ENCODE peak calls at places on chromosomes 12 and 14, in five cellular contexts. One of them, this sample, is unnamed.

GRCh38 chr14:69625299-69626131 is 14.1 kb downstream of the SUSD6 start:
- DNase-seq in stomach: peak; percentile 55
- DNase-seq in ovary: no peak
- DNase-seq in upper lobe of left lung: peak; percentile 82
- DNase-seq in A549: no peak
- DNase-seq in this sample: peak; percentile 52

GRCh38 chr12:13390381-13390856 is 193.9 kb downstream of the EMP1 start:
- DNase-seq in A549: peak; percentile 76
- DNase-seq in upper lobe of left lung: peak; percentile 90
- DNase-seq in ovary: peak; percentile 57
- DNase-seq in stomach: peak; percentile 98
- DNase-seq in this sample: peak; percentile 38

GRCh38 chr14:33567003-33567735 is 383.7 kb downstream of the EGLN3 start:
- DNase-seq in stomach: no peak
- DNase-seq in upper lobe of left lung: no peak
- DNase-seq in A549: no peak
- DNase-seq in ovary: no peak
- DNase-seq in this sample: no peak

GRCh38 chr14:57390037-57390805 is at the start of gene NAA30:
- DNase-seq in stomach: peak; percentile 91
- DNase-seq in upper lobe of left lung: peak; percentile 96
- DNase-seq in A549: peak; percentile 81
- DNase-seq in ovary: peak; percentile 92
- DNase-seq in this sample: peak; percentile 85

GRCh38 chr14:103404920-103405319 is 19.7 kb downstream of the MARK3 start:
- DNase-seq in stomach: peak; percentile 74
- DNase-seq in A549: no peak
- DNase-seq in ovary: no peak
- DNase-seq in upper lobe of left lung: peak; percentile 85
- DNase-seq in this sample: no peak

GRCh38 chr14:23910081-23910875 is 43.3 kb upstream of the DHRS4 start:
- DNase-seq in upper lobe of left lung: peak; percentile 27
- DNase-seq in ovary: no peak
- DNase-seq in A549: peak; percentile 69
- DNase-seq in stomach: peak; percentile 69
- DNase-seq in this sample: peak; percentile 12

GRCh38 chr12:98369601-98370000 is 145.8 kb upstream of the TMPO start:
- DNase-seq in A549: no peak
- DNase-seq in stomach: no peak
- DNase-seq in upper lobe of left lung: no peak
- DNase-seq in ovary: no peak
- DNase-seq in this sample: no peak

GRCh38 chr12:49331360-49332222 is 5.4 kb downstream of the C1QL4 start:
- DNase-seq in ovary: peak; percentile 64
- DNase-seq in upper lobe of left lung: peak; percentile 79
- DNase-seq in A549: peak; percentile 90
- DNase-seq in stomach: peak; percentile 73
- DNase-seq in this sample: peak; percentile 45

GRCh38 chr14:44108601-44109000 is 398.5 kb downstream of the FSCB start:
- DNase-seq in upper lobe of left lung: no peak
- DNase-seq in A549: no peak
- DNase-seq in stomach: no peak
- DNase-seq in ovary: no peak
- DNase-seq in this sample: no peak

GRCh38 chr14:51525705-51526104 is 126.0 kb upstream of the FRMD6 start:
- DNase-seq in stomach: no peak
- DNase-seq in A549: no peak
- DNase-seq in ovary: no peak
- DNase-seq in upper lobe of left lung: no peak
- DNase-seq in this sample: no peak

GRCh38 chr12:92971869-92972524 is 42.9 kb upstream of the EEA1 start:
- DNase-seq in ovary: no peak
- DNase-seq in upper lobe of left lung: no peak
- DNase-seq in A549: no peak
- DNase-seq in stomach: no peak
- DNase-seq in this sample: no peak

GRCh38 chr14:68580676-68581075 is 212.2 kb downstream of the ZFP36L1 start:
- DNase-seq in A549: no peak
- DNase-seq in ovary: no peak
- DNase-seq in upper lobe of left lung: no peak
- DNase-seq in stomach: no peak
- DNase-seq in this sample: no peak

GRCh38 chr12:81542065-81542464 is 217.1 kb downstream of the PPFIA2 start:
- DNase-seq in A549: no peak
- DNase-seq in upper lobe of left lung: no peak
- DNase-seq in stomach: no peak
- DNase-seq in ovary: no peak
- DNase-seq in this sample: no peak

GRCh38 chr12:64699504-64700115 is 59.6 kb downstream of the GNS start:
- DNase-seq in ovary: no peak
- DNase-seq in upper lobe of left lung: peak; percentile 74
- DNase-seq in A549: no peak
- DNase-seq in stomach: peak; percentile 29
- DNase-seq in this sample: no peak

GRCh38 chr14:69107407-69108003 is 45.4 kb downstream of the DCAF5 start:
- DNase-seq in A549: peak; percentile 55
- DNase-seq in stomach: peak; percentile 36
- DNase-seq in upper lobe of left lung: no peak
- DNase-seq in ovary: no peak
- DNase-seq in this sample: no peak

GRCh38 chr14:56855891-56856461 is 45.7 kb upstream of the OTX2 start:
- DNase-seq in A549: no peak
- DNase-seq in stomach: peak; percentile 43
- DNase-seq in ovary: no peak
- DNase-seq in upper lobe of left lung: peak; percentile 36
- DNase-seq in this sample: no peak

GRCh38 chr12:123094349-123095073 is 56.4 kb downstream of the PITPNM2 start:
- DNase-seq in A549: peak; percentile 82
- DNase-seq in ovary: peak; percentile 63
- DNase-seq in stomach: peak; percentile 34
- DNase-seq in upper lobe of left lung: no peak
- DNase-seq in this sample: peak; percentile 17

GRCh38 chr12:123757555-123757954 is 4.5 kb upstream of the DNAH10 start:
- DNase-seq in upper lobe of left lung: no peak
- DNase-seq in stomach: no peak
- DNase-seq in ovary: no peak
- DNase-seq in A549: no peak
- DNase-seq in this sample: no peak

GRCh38 chr12:94831081-94831747 is 172.3 kb downstream of the NDUFA12 start:
- DNase-seq in ovary: no peak
- DNase-seq in stomach: no peak
- DNase-seq in upper lobe of left lung: no peak
- DNase-seq in A549: no peak
- DNase-seq in this sample: no peak

DNA sequence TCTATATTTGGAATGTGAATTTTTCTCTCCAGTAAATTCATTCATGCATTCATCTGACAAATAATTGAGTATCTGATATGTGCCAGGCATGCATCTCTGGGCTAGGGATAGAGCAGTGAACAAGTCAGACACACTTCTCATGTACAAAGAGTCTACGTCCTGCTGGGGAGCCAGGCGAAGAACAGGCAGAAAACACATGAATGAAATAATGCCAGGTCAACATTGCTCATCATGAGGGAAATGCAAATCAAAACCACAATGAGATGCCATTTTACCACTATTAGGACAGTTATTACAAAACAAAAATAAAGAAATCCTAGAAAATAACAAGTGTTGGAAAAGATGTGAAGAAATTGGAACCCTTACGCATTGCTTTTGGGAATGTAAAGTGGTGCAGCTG is 90.3 kb downstream of the PAX9 start:
- DNase-seq in stomach: no peak
- DNase-seq in A549: no peak
- DNase-seq in ovary: no peak
- DNase-seq in upper lobe of left lung: no peak
- DNase-seq in this sample: no peak
- TF ChIP-seq CTCF in stomach: no peak
- TF ChIP-seq CTCF in A549: no peak
- TF ChIP-seq CTCF in ovary: no peak
- TF ChIP-seq CTCF in upper lobe of left lung: no peak
- TF ChIP-seq CTCF in this sample: no peak

DNA sequence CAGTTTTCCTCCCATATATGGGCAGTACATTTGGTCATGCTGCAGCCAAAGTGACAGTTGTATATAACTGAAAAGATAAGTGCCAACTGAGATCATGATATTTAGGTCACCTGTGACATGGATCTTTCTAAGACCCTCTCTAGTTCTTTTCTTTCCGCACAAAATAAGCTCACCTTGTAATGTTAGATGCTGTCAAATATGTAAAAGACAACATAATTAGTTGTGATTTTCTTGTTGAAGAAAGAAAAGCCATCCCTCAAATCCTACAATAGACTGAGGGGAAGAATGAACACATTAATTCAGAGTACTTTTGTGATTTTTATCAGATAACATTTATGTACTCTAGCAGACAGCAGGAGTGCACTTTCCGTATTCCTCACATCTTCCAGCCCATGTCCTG is 37.4 kb downstream of the OVCH1 start:
- DNase-seq in ovary: no peak
- DNase-seq in upper lobe of left lung: no peak
- DNase-seq in A549: no peak
- DNase-seq in stomach: no peak
- DNase-seq in this sample: no peak
- TF ChIP-seq EP300 in ovary: no peak
- TF ChIP-seq EP300 in upper lobe of left lung: no peak
- TF ChIP-seq EP300 in A549: no peak
- TF ChIP-seq EP300 in stomach: no peak
- TF ChIP-seq EP300 in this sample: no peak

GRCh38 chr12:85550924-85551323 is 270.9 kb downstream of the ALX1 start:
- DNase-seq in stomach: no peak
- DNase-seq in A549: no peak
- DNase-seq in upper lobe of left lung: no peak
- DNase-seq in ovary: no peak
- DNase-seq in this sample: no peak

GRCh38 chr12:85549658-85550057 is 269.6 kb downstream of the ALX1 start:
- DNase-seq in stomach: no peak
- DNase-seq in ovary: no peak
- DNase-seq in upper lobe of left lung: no peak
- DNase-seq in A549: no peak
- DNase-seq in this sample: no peak
- TF ChIP-seq CTCF in stomach: no peak
- TF ChIP-seq CTCF in ovary: no peak
- TF ChIP-seq CTCF in upper lobe of left lung: no peak
- TF ChIP-seq CTCF in A549: no peak
- TF ChIP-seq CTCF in this sample: no peak

GRCh38 chr14:90005441-90005840 is 49.7 kb downstream of the TDP1 start:
- DNase-seq in A549: no peak
- DNase-seq in stomach: no peak
- DNase-seq in ovary: no peak
- DNase-seq in upper lobe of left lung: no peak
- DNase-seq in this sample: no peak

GRCh38 chr14:90000935-90001334 is 45.2 kb downstream of the TDP1 start:
- DNase-seq in stomach: no peak
- DNase-seq in upper lobe of left lung: no peak
- DNase-seq in A549: no peak
- DNase-seq in ovary: no peak
- DNase-seq in this sample: no peak

GRCh38 chr14:90003526-90004312 is 48.0 kb downstream of the TDP1 start:
- DNase-seq in stomach: no peak
- DNase-seq in upper lobe of left lung: no peak
- DNase-seq in A549: no peak
- DNase-seq in ovary: no peak
- DNase-seq in this sample: no peak

GRCh38 chr14:90005939-90006530 is 50.3 kb downstream of the TDP1 start:
- DNase-seq in stomach: no peak
- DNase-seq in ovary: no peak
- DNase-seq in upper lobe of left lung: no peak
- DNase-seq in A549: no peak
- DNase-seq in this sample: no peak
- TF ChIP-seq EP300 in stomach: no peak
- TF ChIP-seq EP300 in ovary: no peak
- TF ChIP-seq EP300 in upper lobe of left lung: no peak
- TF ChIP-seq EP300 in A549: no peak
- TF ChIP-seq EP300 in this sample: no peak

DNA sequence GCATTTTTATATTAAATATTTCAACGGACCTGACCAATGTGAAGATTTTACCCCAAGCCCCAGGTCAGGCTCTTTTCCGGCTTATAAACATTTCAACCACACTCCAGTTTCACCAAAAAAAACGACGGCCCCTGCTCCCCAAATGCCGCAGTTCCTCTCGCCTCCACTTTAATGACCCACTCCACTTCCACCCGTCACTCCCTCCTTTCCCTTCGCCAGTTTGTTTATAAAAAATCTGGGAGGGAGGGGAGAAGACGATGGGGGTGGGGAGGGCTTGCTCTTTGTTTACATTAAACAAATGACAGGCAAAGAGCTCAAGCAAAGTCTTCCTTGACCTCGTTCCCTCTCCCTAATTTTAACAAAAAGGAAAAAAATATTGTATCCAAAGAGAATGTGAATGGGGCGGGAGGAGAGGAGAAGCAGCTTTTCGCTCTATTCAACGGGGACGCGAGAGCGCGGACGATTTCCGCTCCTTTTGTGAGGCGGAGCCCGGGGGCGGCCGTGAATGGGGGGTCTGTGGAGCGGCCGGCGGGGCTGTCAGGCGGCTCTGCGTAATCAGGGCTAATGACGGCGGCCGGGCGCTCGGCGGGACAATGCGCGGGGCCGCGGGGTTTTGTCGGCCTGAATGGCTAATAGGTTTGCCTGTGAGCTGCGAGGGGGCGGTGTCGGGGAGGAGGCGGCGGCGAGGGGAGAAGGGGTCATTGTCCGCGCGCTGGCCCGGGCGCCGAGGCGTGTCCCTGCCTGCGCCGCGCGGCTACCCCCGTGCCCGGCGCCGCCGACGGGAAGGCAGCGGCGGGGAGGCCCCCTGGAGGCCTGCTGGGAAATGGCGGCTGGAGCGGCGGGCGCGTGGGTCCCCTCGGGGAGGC is 5.7 kb downstream of the SIX6 start:
- DNase-seq in stomach: no peak
- DNase-seq in A549: peak; percentile 17
- DNase-seq in upper lobe of left lung: no peak
- DNase-seq in ovary: no peak
- DNase-seq in this sample: no peak
- TF ChIP-seq CTCF in stomach: no peak
- TF ChIP-seq CTCF in A549: peak; percentile 62
- TF ChIP-seq CTCF in upper lobe of left lung: no peak
- TF ChIP-seq CTCF in ovary: no peak
- TF ChIP-seq CTCF in this sample: peak; percentile 27

DNA sequence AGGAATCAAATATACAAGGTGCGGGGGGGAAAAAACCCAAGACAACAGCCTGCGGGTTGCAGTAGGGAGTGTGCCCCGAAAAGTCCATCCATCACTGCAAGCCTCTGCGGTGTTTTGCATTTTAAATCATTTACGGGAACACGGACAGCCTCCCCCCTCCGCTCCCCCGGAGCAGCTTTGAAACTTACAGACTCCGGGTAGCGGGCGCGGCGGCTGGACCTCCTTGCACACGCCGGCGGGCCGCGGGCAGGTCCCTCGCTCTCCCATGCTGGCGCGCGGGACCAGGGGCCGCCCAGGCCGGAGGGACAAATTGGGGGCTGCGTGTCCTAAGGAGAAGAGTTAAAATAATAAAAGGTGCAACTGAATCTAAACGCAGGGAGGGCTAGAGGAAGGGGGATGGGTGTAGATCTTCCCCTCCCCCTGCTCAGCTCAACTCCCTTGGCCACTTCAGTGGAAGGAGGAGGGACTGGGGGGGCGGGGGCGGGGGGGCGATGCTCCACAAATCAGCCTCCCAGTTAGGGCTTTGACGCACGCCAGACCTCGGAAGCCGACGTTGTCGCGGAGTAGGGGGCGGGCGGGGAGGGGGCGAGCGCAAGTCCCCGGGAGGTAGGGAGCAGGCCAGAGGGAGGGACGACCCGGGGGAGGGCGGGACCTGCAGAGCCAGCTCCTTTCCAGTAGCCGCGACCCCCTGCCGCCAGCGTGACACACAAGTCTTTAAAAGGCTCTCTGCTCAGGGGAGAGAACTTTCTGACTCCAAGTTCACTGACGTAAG is at the start of gene KCNJ8:
- DNase-seq in upper lobe of left lung: peak; percentile 89
- DNase-seq in ovary: peak; percentile 85
- DNase-seq in A549: peak; percentile 12
- DNase-seq in stomach: peak; percentile 39
- DNase-seq in this sample: peak; percentile 16
- TF ChIP-seq EP300 in upper lobe of left lung: no peak
- TF ChIP-seq EP300 in ovary: no peak
- TF ChIP-seq EP300 in A549: no peak
- TF ChIP-seq EP300 in stomach: peak; percentile 44
- TF ChIP-seq EP300 in this sample: no peak